ENCODE peak calls at places on chromosomes 4 and X, in nine cellular contexts. One of them, this sample, is unnamed.

GRCh38 chrX:5672099-5672498 is 556.6 kb downstream of the NLGN4X start:
- DNase-seq in GOT3: no peak
- DNase-seq in transverse colon: no peak
- DNase-seq in memory B cell: no peak
- DNase-seq in hepatic stellate cell: no peak
- DNase-seq in Calu3: no peak
- DNase-seq in naive thymus-derived CD8-positive, alpha-beta T cell: no peak
- DNase-seq in T-helper 9 cell: no peak
- DNase-seq in stomach: no peak
- DNase-seq in this sample: no peak

GRCh38 chrX:133444952-133445831 is 29.9 kb upstream of the GPC4 start:
- DNase-seq in GOT3: no peak
- DNase-seq in transverse colon: peak; percentile 16
- DNase-seq in memory B cell: no peak
- DNase-seq in hepatic stellate cell: no peak
- DNase-seq in Calu3: peak; percentile 34
- DNase-seq in naive thymus-derived CD8-positive, alpha-beta T cell: no peak
- DNase-seq in T-helper 9 cell: no peak
- DNase-seq in stomach: no peak
- DNase-seq in this sample: no peak

GRCh38 chrX:131729295-131729694 is 185.4 kb downstream of the OR13H1 start:
- DNase-seq in GOT3: no peak
- DNase-seq in transverse colon: peak; percentile 89
- DNase-seq in memory B cell: no peak
- DNase-seq in hepatic stellate cell: peak; percentile 38
- DNase-seq in Calu3: no peak
- DNase-seq in naive thymus-derived CD8-positive, alpha-beta T cell: peak; percentile 73
- DNase-seq in T-helper 9 cell: peak; percentile 69
- DNase-seq in stomach: peak; percentile 84
- DNase-seq in this sample: peak; percentile 95

GRCh38 chrX:8323356-8323755 is 141.3 kb upstream of the VCX3B start:
- DNase-seq in GOT3: no peak
- DNase-seq in transverse colon: no peak
- DNase-seq in memory B cell: no peak
- DNase-seq in hepatic stellate cell: no peak
- DNase-seq in Calu3: no peak
- DNase-seq in naive thymus-derived CD8-positive, alpha-beta T cell: no peak
- DNase-seq in T-helper 9 cell: no peak
- DNase-seq in stomach: no peak
- DNase-seq in this sample: no peak

GRCh38 chr4:152100378-152101201 is 339.8 kb upstream of the GATB start:
- DNase-seq in GOT3: no peak
- DNase-seq in transverse colon: peak; percentile 38
- DNase-seq in memory B cell: no peak
- DNase-seq in hepatic stellate cell: no peak
- DNase-seq in Calu3: no peak
- DNase-seq in naive thymus-derived CD8-positive, alpha-beta T cell: peak; percentile 94
- DNase-seq in T-helper 9 cell: peak; percentile 63
- DNase-seq in stomach: peak; percentile 37
- DNase-seq in this sample: peak; percentile 83

GRCh38 chr4:73709461-73710033 is 30.8 kb upstream of the CXCL8 start:
- DNase-seq in GOT3: no peak
- DNase-seq in transverse colon: no peak
- DNase-seq in memory B cell: no peak
- DNase-seq in hepatic stellate cell: no peak
- DNase-seq in Calu3: no peak
- DNase-seq in naive thymus-derived CD8-positive, alpha-beta T cell: no peak
- DNase-seq in T-helper 9 cell: no peak
- DNase-seq in stomach: no peak
- DNase-seq in this sample: no peak

GRCh38 chr4:182265881-182266280 is 22.7 kb downstream of the TENM3 start:
- DNase-seq in GOT3: no peak
- DNase-seq in transverse colon: no peak
- DNase-seq in memory B cell: no peak
- DNase-seq in hepatic stellate cell: no peak
- DNase-seq in Calu3: peak; percentile 23
- DNase-seq in naive thymus-derived CD8-positive, alpha-beta T cell: no peak
- DNase-seq in T-helper 9 cell: no peak
- DNase-seq in stomach: no peak
- DNase-seq in this sample: peak; percentile 47

GRCh38 chr4:61911313-61911756 is 711.2 kb downstream of the ADGRL3 start:
- DNase-seq in GOT3: no peak
- DNase-seq in transverse colon: no peak
- DNase-seq in memory B cell: no peak
- DNase-seq in hepatic stellate cell: no peak
- DNase-seq in Calu3: no peak
- DNase-seq in naive thymus-derived CD8-positive, alpha-beta T cell: no peak
- DNase-seq in T-helper 9 cell: no peak
- DNase-seq in stomach: no peak
- DNase-seq in this sample: no peak

GRCh38 chrX:31099536-31100090 is 27.8 kb upstream of the FTHL17 start:
- DNase-seq in GOT3: no peak
- DNase-seq in transverse colon: no peak
- DNase-seq in memory B cell: no peak
- DNase-seq in hepatic stellate cell: no peak
- DNase-seq in Calu3: no peak
- DNase-seq in naive thymus-derived CD8-positive, alpha-beta T cell: no peak
- DNase-seq in T-helper 9 cell: no peak
- DNase-seq in stomach: no peak
- DNase-seq in this sample: no peak

GRCh38 chrX:48025561-48025960 is 18.8 kb downstream of the SPACA5 start:
- DNase-seq in GOT3: no peak
- DNase-seq in transverse colon: peak; percentile 36
- DNase-seq in memory B cell: peak; percentile 25
- DNase-seq in hepatic stellate cell: peak; percentile 26
- DNase-seq in Calu3: peak; percentile 44
- DNase-seq in naive thymus-derived CD8-positive, alpha-beta T cell: peak; percentile 57
- DNase-seq in T-helper 9 cell: no peak
- DNase-seq in stomach: peak; percentile 43
- DNase-seq in this sample: no peak

GRCh38 chr4:7792616-7793015 is 147.0 kb downstream of the AFAP1 start:
- DNase-seq in GOT3: no peak
- DNase-seq in transverse colon: no peak
- DNase-seq in memory B cell: peak; percentile 19
- DNase-seq in hepatic stellate cell: no peak
- DNase-seq in Calu3: no peak
- DNase-seq in naive thymus-derived CD8-positive, alpha-beta T cell: no peak
- DNase-seq in T-helper 9 cell: no peak
- DNase-seq in stomach: no peak
- DNase-seq in this sample: peak; percentile 26

GRCh38 chrX:118480172-118480571 is 15.4 kb upstream of the DOCK11 start:
- DNase-seq in GOT3: no peak
- DNase-seq in transverse colon: no peak
- DNase-seq in memory B cell: no peak
- DNase-seq in hepatic stellate cell: no peak
- DNase-seq in Calu3: no peak
- DNase-seq in naive thymus-derived CD8-positive, alpha-beta T cell: no peak
- DNase-seq in T-helper 9 cell: no peak
- DNase-seq in stomach: no peak
- DNase-seq in this sample: no peak

GRCh38 chrX:18133605-18134004 is 87.1 kb downstream of the BEND2 start:
- DNase-seq in GOT3: no peak
- DNase-seq in transverse colon: no peak
- DNase-seq in memory B cell: no peak
- DNase-seq in hepatic stellate cell: no peak
- DNase-seq in Calu3: no peak
- DNase-seq in naive thymus-derived CD8-positive, alpha-beta T cell: no peak
- DNase-seq in T-helper 9 cell: no peak
- DNase-seq in stomach: no peak
- DNase-seq in this sample: no peak

GRCh38 chr4:183989931-183990330 is 84.8 kb downstream of the STOX2 start:
- DNase-seq in GOT3: no peak
- DNase-seq in transverse colon: no peak
- DNase-seq in memory B cell: no peak
- DNase-seq in hepatic stellate cell: no peak
- DNase-seq in Calu3: no peak
- DNase-seq in naive thymus-derived CD8-positive, alpha-beta T cell: no peak
- DNase-seq in T-helper 9 cell: no peak
- DNase-seq in stomach: no peak
- DNase-seq in this sample: no peak

GRCh38 chr4:41866799-41867677 is 68.2 kb upstream of the TMEM33 start:
- DNase-seq in GOT3: no peak
- DNase-seq in transverse colon: no peak
- DNase-seq in memory B cell: no peak
- DNase-seq in hepatic stellate cell: no peak
- DNase-seq in Calu3: no peak
- DNase-seq in naive thymus-derived CD8-positive, alpha-beta T cell: no peak
- DNase-seq in T-helper 9 cell: no peak
- DNase-seq in stomach: no peak
- DNase-seq in this sample: no peak

GRCh38 chr4:3128976-3129375 is 54.5 kb downstream of the HTT start:
- DNase-seq in GOT3: no peak
- DNase-seq in transverse colon: no peak
- DNase-seq in memory B cell: no peak
- DNase-seq in hepatic stellate cell: no peak
- DNase-seq in Calu3: no peak
- DNase-seq in naive thymus-derived CD8-positive, alpha-beta T cell: no peak
- DNase-seq in T-helper 9 cell: no peak
- DNase-seq in stomach: no peak
- DNase-seq in this sample: no peak

GRCh38 chrX:129634541-129634940 is 20.2 kb downstream of the APLN start:
- DNase-seq in GOT3: no peak
- DNase-seq in transverse colon: no peak
- DNase-seq in memory B cell: no peak
- DNase-seq in hepatic stellate cell: no peak
- DNase-seq in Calu3: no peak
- DNase-seq in naive thymus-derived CD8-positive, alpha-beta T cell: no peak
- DNase-seq in T-helper 9 cell: no peak
- DNase-seq in stomach: no peak
- DNase-seq in this sample: no peak

GRCh38 chrX:68508799-68509198 is 9.9 kb downstream of the YIPF6 start:
- DNase-seq in GOT3: no peak
- DNase-seq in transverse colon: no peak
- DNase-seq in memory B cell: no peak
- DNase-seq in hepatic stellate cell: no peak
- DNase-seq in Calu3: no peak
- DNase-seq in naive thymus-derived CD8-positive, alpha-beta T cell: no peak
- DNase-seq in T-helper 9 cell: no peak
- DNase-seq in stomach: no peak
- DNase-seq in this sample: no peak

GRCh38 chr4:151049430-151049884 is 34.4 kb upstream of the LRBA start:
- DNase-seq in GOT3: no peak
- DNase-seq in transverse colon: no peak
- DNase-seq in memory B cell: no peak
- DNase-seq in hepatic stellate cell: no peak
- DNase-seq in Calu3: no peak
- DNase-seq in naive thymus-derived CD8-positive, alpha-beta T cell: no peak
- DNase-seq in T-helper 9 cell: no peak
- DNase-seq in stomach: no peak
- DNase-seq in this sample: no peak

GRCh38 chr4:53722110-53722509 is 130.8 kb upstream of the LNX1 start:
- DNase-seq in GOT3: no peak
- DNase-seq in transverse colon: no peak
- DNase-seq in memory B cell: no peak
- DNase-seq in hepatic stellate cell: no peak
- DNase-seq in Calu3: no peak
- DNase-seq in naive thymus-derived CD8-positive, alpha-beta T cell: no peak
- DNase-seq in T-helper 9 cell: no peak
- DNase-seq in stomach: no peak
- DNase-seq in this sample: no peak

GRCh38 chrX:15814811-15815210 is 24.5 kb downstream of the ZRSR2 start:
- DNase-seq in GOT3: no peak
- DNase-seq in transverse colon: no peak
- DNase-seq in memory B cell: no peak
- DNase-seq in hepatic stellate cell: no peak
- DNase-seq in Calu3: no peak
- DNase-seq in naive thymus-derived CD8-positive, alpha-beta T cell: no peak
- DNase-seq in T-helper 9 cell: no peak
- DNase-seq in stomach: no peak
- DNase-seq in this sample: no peak

GRCh38 chr4:71694946-71695345 is 88.9 kb downstream of the GC start:
- DNase-seq in GOT3: no peak
- DNase-seq in transverse colon: no peak
- DNase-seq in memory B cell: no peak
- DNase-seq in hepatic stellate cell: no peak
- DNase-seq in Calu3: no peak
- DNase-seq in naive thymus-derived CD8-positive, alpha-beta T cell: no peak
- DNase-seq in T-helper 9 cell: no peak
- DNase-seq in stomach: no peak
- DNase-seq in this sample: no peak

This sample was measured in Peyer's patch.